ENCODE peak calls at places on chromosomes 1 and 21, in ten cellular contexts. A is NCI-H1092; L is GM13977; V is endothelial cell; Y is NCI-H1436; D is A673; R is activated naive CD4-positive, alpha-beta T cell treated with anti-CD3 and anti-CD28 coated beads, Interleukin-2, amount 10 ng/mL, durations not matched to agents 7 days and 5 days; Q is nephron progenitor cell; H is hippocampal formation; I is tibial artery. W is an unnamed sample.

GRCh38 chr1:165629131-165629530 is 1.9 kb upstream of the MGST3 start:
- DNase-seq in A (no peak), L (no peak), V (no peak), Y (no peak), D (no peak), R (no peak), Q (no peak), H (no peak), I (no peak), W (no peak)

GRCh38 chr1:209896346-209896745 is 41.7 kb upstream of the SYT14 start:
- DNase-seq in A (no peak), L (no peak), V (no peak), Y (no peak), D (no peak), R (no peak), Q (no peak), H (no peak), I (no peak), W (peak; percentile 0)

GRCh38 chr1:224339422-224340033 is 9.6 kb upstream of the NVL start:
- DNase-seq in A (no peak), L (no peak), V (no peak), Y (no peak), D (no peak), R (no peak), Q (no peak), H (no peak), I (no peak), W (no peak)

GRCh38 chr1:46171872-46172271 is 3.0 kb upstream of the TSPAN1 start:
- DNase-seq in A (no peak), L (no peak), V (no peak), Y (no peak), D (no peak), R (no peak), Q (no peak), H (no peak), I (no peak), W (no peak)

GRCh38 chr1:184483101-184483813 is 96.4 kb downstream of the C1orf21 start:
- DNase-seq in A (no peak), L (no peak), V (no peak), Y (no peak), D (no peak), R (no peak), Q (no peak), H (no peak), I (no peak), W (peak; percentile 47)

GRCh38 chr1:91693542-91693941 is 192.4 kb downstream of the TGFBR3 start:
- DNase-seq in A (no peak), L (no peak), V (no peak), Y (no peak), D (no peak), R (no peak), Q (no peak), H (peak; percentile 3), I (peak; percentile 88), W (no peak)

GRCh38 chr1:89780721-89781120 is 40.1 kb upstream of the LRRC8D start:
- DNase-seq in A (no peak), L (peak; percentile 29), V (no peak), Y (peak; percentile 28), D (peak; percentile 75), R (no peak), Q (no peak), H (no peak), I (no peak), W (peak; percentile 83)

GRCh38 chr1:231315887-231316286 is 21.8 kb downstream of the EXOC8 start:
- DNase-seq in A (peak; percentile 25), L (peak; percentile 57), V (peak; percentile 42), Y (peak; percentile 14), D (peak; percentile 73), R (peak; percentile 66), Q (peak; percentile 36), H (no peak), I (no peak), W (peak; percentile 75)

GRCh38 chr1:228009828-228010775 is 3.3 kb downstream of the WNT3A start:
- DNase-seq in A (peak; percentile 27), L (no peak), V (no peak), Y (no peak), D (no peak), R (no peak), Q (peak; percentile 57), H (no peak), I (peak; percentile 54), W (no peak)

GRCh38 chr1:31687601-31688000 is 16.2 kb downstream of the COL16A1 start:
- DNase-seq in A (no peak), L (no peak), V (no peak), Y (no peak), D (no peak), R (no peak), Q (no peak), H (no peak), I (no peak), W (no peak)

GRCh38 chr21:46664316-46664995 is 29.0 kb downstream of the PRMT2 start:
- DNase-seq in A (no peak), L (no peak), V (no peak), Y (no peak), D (no peak), R (no peak), Q (no peak), H (no peak), I (no peak), W (no peak)

GRCh38 chr1:172254521-172255222 is 165.8 kb upstream of the C1orf105 start:
- DNase-seq in A (no peak), L (no peak), V (no peak), Y (no peak), D (peak; percentile 67), R (no peak), Q (no peak), H (no peak), I (no peak), W (peak; percentile 43)

GRCh38 chr1:77193951-77194350 is 25.3 kb downstream of the PIGK start:
- DNase-seq in A (no peak), L (no peak), V (no peak), Y (no peak), D (no peak), R (no peak), Q (no peak), H (no peak), I (no peak), W (no peak)

GRCh38 chr21:26445440-26445839 is 127.6 kb downstream of the CYYR1 start:
- DNase-seq in A (no peak), L (no peak), V (no peak), Y (no peak), D (no peak), R (no peak), Q (no peak), H (no peak), I (no peak), W (no peak)

GRCh38 chr1:157497284-157497683 is 55.0 kb downstream of the FCRL5 start:
- DNase-seq in A (no peak), L (no peak), V (no peak), Y (no peak), D (no peak), R (no peak), Q (no peak), H (no peak), I (no peak), W (no peak)

GRCh38 chr1:115648717-115649691 is 7.2 kb downstream of the VANGL1 start:
- DNase-seq in A (no peak), L (peak; percentile 76), V (no peak), Y (no peak), D (no peak), R (peak; percentile 33), Q (no peak), H (no peak), I (no peak), W (no peak)

GRCh38 chr1:183327429-183328290 is 90.5 kb downstream of the NMNAT2 start:
- DNase-seq in A (no peak), L (no peak), V (no peak), Y (no peak), D (no peak), R (no peak), Q (no peak), H (no peak), I (peak; percentile 76), W (no peak)

GRCh38 chr1:33332357-33332789 is 11.5 kb upstream of the A3GALT2 start:
- DNase-seq in A (no peak), L (no peak), V (no peak), Y (no peak), D (no peak), R (no peak), Q (no peak), H (no peak), I (peak; percentile 82), W (no peak)

GRCh38 chr1:119946724-119947123 is 50.4 kb upstream of the ADAM30 start:
- DNase-seq in A (no peak), L (no peak), V (no peak), Y (no peak), D (no peak), R (no peak), Q (no peak), H (no peak), I (no peak), W (no peak)

GRCh38 chr1:101379939-101380338 is 143.1 kb downstream of the S1PR1 start:
- DNase-seq in A (no peak), L (peak; percentile 27), V (no peak), Y (no peak), D (no peak), R (no peak), Q (no peak), H (no peak), I (no peak), W (no peak)

GRCh38 chr1:5961601-5962000 is 30.6 kb downstream of the NPHP4 start:
- DNase-seq in A (no peak), L (no peak), V (no peak), Y (no peak), D (no peak), R (no peak), Q (no peak), H (no peak), I (peak; percentile 53), W (peak; percentile 36)

GRCh38 chr1:7899741-7900140 is 40.9 kb downstream of the TNFRSF9 start:
- DNase-seq in A (no peak), L (no peak), V (no peak), Y (no peak), D (no peak), R (no peak), Q (no peak), H (no peak), I (no peak), W (peak; percentile 2)

GRCh38 chr1:179474713-179475112 is 101.0 kb downstream of the NPHS2 start:
- DNase-seq in A (no peak), L (no peak), V (no peak), Y (no peak), D (no peak), R (no peak), Q (no peak), H (no peak), I (no peak), W (no peak)

W was measured in SK-MEL-5.